ENCODE peak calls at places on chromosomes 2 and 18, in seven cellular contexts. One of them, this sample, is unnamed.
A peak's percentile ranks its signal among the peaks of the same experiment; 100 is the strongest.

GRCh38 chr2:72414108-72414507 is 266.4 kb upstream of the CYP26B1 start:
- DNase-seq in sigmoid colon: no peak
- DNase-seq in upper lobe of left lung: no peak
- DNase-seq in HepG2: no peak
- DNase-seq in A549: no peak
- DNase-seq in transverse colon: no peak
- DNase-seq in stomach: no peak
- DNase-seq in this sample: no peak

GRCh38 chr2:42928692-42929576 is 136.6 kb upstream of the HAAO start:
- DNase-seq in sigmoid colon: no peak
- DNase-seq in A549: peak; percentile 63
- DNase-seq in stomach: no peak
- DNase-seq in upper lobe of left lung: no peak
- DNase-seq in HepG2: peak; percentile 90
- DNase-seq in transverse colon: peak; percentile 79
- DNase-seq in this sample: no peak

GRCh38 chr2:176056411-176056810 is 27.4 kb downstream of the EVX2 start:
- DNase-seq in transverse colon: no peak
- DNase-seq in upper lobe of left lung: no peak
- DNase-seq in sigmoid colon: no peak
- DNase-seq in A549: no peak
- DNase-seq in HepG2: no peak
- DNase-seq in stomach: no peak
- DNase-seq in this sample: no peak

GRCh38 chr2:38830546-38831159 is 45.1 kb downstream of the DHX57 start:
- DNase-seq in stomach: no peak
- DNase-seq in HepG2: no peak
- DNase-seq in A549: no peak
- DNase-seq in sigmoid colon: no peak
- DNase-seq in upper lobe of left lung: peak; percentile 40
- DNase-seq in transverse colon: no peak
- DNase-seq in this sample: no peak

GRCh38 chr2:46388873-46389272 is 90.5 kb upstream of the TMEM247 start:
- DNase-seq in HepG2: no peak
- DNase-seq in upper lobe of left lung: no peak
- DNase-seq in stomach: no peak
- DNase-seq in sigmoid colon: no peak
- DNase-seq in transverse colon: no peak
- DNase-seq in A549: no peak
- DNase-seq in this sample: no peak

GRCh38 chr2:170969872-170970271 is 40.8 kb downstream of the GORASP2 start:
- DNase-seq in A549: no peak
- DNase-seq in sigmoid colon: no peak
- DNase-seq in transverse colon: no peak
- DNase-seq in HepG2: no peak
- DNase-seq in upper lobe of left lung: no peak
- DNase-seq in stomach: no peak
- DNase-seq in this sample: no peak

GRCh38 chr2:173962583-173963110 is 2.5 kb downstream of the SP3 start:
- DNase-seq in sigmoid colon: no peak
- DNase-seq in upper lobe of left lung: no peak
- DNase-seq in HepG2: no peak
- DNase-seq in transverse colon: no peak
- DNase-seq in A549: no peak
- DNase-seq in stomach: no peak
- DNase-seq in this sample: no peak

GRCh38 chr18:65380986-65381385 is 369.8 kb upstream of the CDH7 start:
- DNase-seq in stomach: no peak
- DNase-seq in sigmoid colon: no peak
- DNase-seq in transverse colon: no peak
- DNase-seq in upper lobe of left lung: no peak
- DNase-seq in A549: no peak
- DNase-seq in HepG2: no peak
- DNase-seq in this sample: no peak

GRCh38 chr2:180990794-180991193 is 10.4 kb downstream of the UBE2E3 start:
- DNase-seq in HepG2: no peak
- DNase-seq in A549: no peak
- DNase-seq in stomach: no peak
- DNase-seq in transverse colon: no peak
- DNase-seq in upper lobe of left lung: no peak
- DNase-seq in sigmoid colon: no peak
- DNase-seq in this sample: no peak

GRCh38 chr18:50013363-50014138 is 181.4 kb downstream of the MYO5B start:
- DNase-seq in HepG2: no peak
- DNase-seq in upper lobe of left lung: no peak
- DNase-seq in stomach: no peak
- DNase-seq in transverse colon: no peak
- DNase-seq in sigmoid colon: no peak
- DNase-seq in A549: no peak
- DNase-seq in this sample: no peak

GRCh38 chr2:222575618-222576017 is 80.3 kb downstream of the FARSB start:
- DNase-seq in transverse colon: no peak
- DNase-seq in upper lobe of left lung: no peak
- DNase-seq in sigmoid colon: no peak
- DNase-seq in HepG2: no peak
- DNase-seq in A549: no peak
- DNase-seq in stomach: no peak
- DNase-seq in this sample: no peak

GRCh38 chr2:214135966-214136365 is 274.9 kb upstream of the VWC2L start:
- DNase-seq in sigmoid colon: no peak
- DNase-seq in HepG2: no peak
- DNase-seq in transverse colon: no peak
- DNase-seq in upper lobe of left lung: no peak
- DNase-seq in stomach: no peak
- DNase-seq in A549: no peak
- DNase-seq in this sample: no peak

GRCh38 chr18:44725300-44726096 is 44.8 kb downstream of the SETBP1 start:
- DNase-seq in stomach: no peak
- DNase-seq in upper lobe of left lung: peak; percentile 51
- DNase-seq in transverse colon: peak; percentile 56
- DNase-seq in HepG2: no peak
- DNase-seq in sigmoid colon: peak; percentile 76
- DNase-seq in A549: no peak
- DNase-seq in this sample: no peak

GRCh38 chr18:49441338-49441938 is 19.0 kb downstream of the DYM start:
- DNase-seq in sigmoid colon: no peak
- DNase-seq in A549: no peak
- DNase-seq in HepG2: no peak
- DNase-seq in stomach: no peak
- DNase-seq in upper lobe of left lung: no peak
- DNase-seq in transverse colon: no peak
- DNase-seq in this sample: no peak

GRCh38 chr2:218145124-218145523 is 19.3 kb downstream of the CXCR2 start:
- DNase-seq in transverse colon: peak; percentile 13
- DNase-seq in HepG2: peak; percentile 69
- DNase-seq in stomach: peak; percentile 51
- DNase-seq in A549: no peak
- DNase-seq in upper lobe of left lung: peak; percentile 64
- DNase-seq in sigmoid colon: peak; percentile 69
- DNase-seq in this sample: no peak

GRCh38 chr18:79373736-79374135 is 22.0 kb upstream of the NFATC1 start:
- DNase-seq in sigmoid colon: no peak
- DNase-seq in stomach: no peak
- DNase-seq in transverse colon: no peak
- DNase-seq in upper lobe of left lung: no peak
- DNase-seq in HepG2: no peak
- DNase-seq in A549: no peak
- DNase-seq in this sample: no peak

GRCh38 chr2:170771049-170771937 is 1.1 kb downstream of the ERICH2 start:
- DNase-seq in HepG2: peak; percentile 30
- DNase-seq in sigmoid colon: no peak
- DNase-seq in stomach: no peak
- DNase-seq in transverse colon: peak; percentile 39
- DNase-seq in A549: peak; percentile 17
- DNase-seq in upper lobe of left lung: peak; percentile 34
- DNase-seq in this sample: no peak

GRCh38 chr2:22554453-22554852 is 830.5 kb upstream of the KLHL29 start:
- DNase-seq in HepG2: no peak
- DNase-seq in upper lobe of left lung: no peak
- DNase-seq in sigmoid colon: no peak
- DNase-seq in A549: no peak
- DNase-seq in stomach: no peak
- DNase-seq in transverse colon: no peak
- DNase-seq in this sample: no peak

GRCh38 chr2:22560021-22560420 is 825.0 kb upstream of the KLHL29 start:
- DNase-seq in stomach: no peak
- DNase-seq in sigmoid colon: no peak
- DNase-seq in HepG2: no peak
- DNase-seq in A549: no peak
- DNase-seq in transverse colon: no peak
- DNase-seq in upper lobe of left lung: no peak
- DNase-seq in this sample: no peak
- TF ChIP-seq EP300 in stomach: no peak
- TF ChIP-seq EP300 in sigmoid colon: no peak
- TF ChIP-seq EP300 in HepG2: no peak
- TF ChIP-seq EP300 in A549: no peak
- TF ChIP-seq EP300 in transverse colon: no peak
- TF ChIP-seq EP300 in upper lobe of left lung: no peak
- TF ChIP-seq EP300 in this sample: no peak

DNA sequence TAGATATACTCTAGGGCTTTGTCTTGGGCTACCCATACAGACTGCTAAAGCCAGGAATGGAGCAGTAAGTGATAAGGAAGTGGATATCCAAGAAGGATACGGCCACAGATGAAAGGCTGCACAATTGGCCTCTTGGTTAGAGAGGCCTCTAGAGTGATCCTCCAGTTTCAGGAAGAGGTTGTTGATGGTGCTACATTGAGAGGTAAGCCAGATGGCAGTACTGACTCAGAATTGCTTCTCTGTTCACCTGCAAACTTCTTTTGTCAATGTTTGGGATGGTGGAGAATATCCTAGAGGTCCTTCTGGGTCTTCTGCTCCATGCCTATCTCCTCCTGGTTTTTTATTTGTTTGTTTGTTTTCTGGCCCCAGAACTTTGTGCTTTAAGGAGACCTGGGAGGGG is 226.8 kb upstream of the LRRTM1 start:
- DNase-seq in HepG2: no peak
- DNase-seq in sigmoid colon: no peak
- DNase-seq in transverse colon: no peak
- DNase-seq in stomach: no peak
- DNase-seq in A549: no peak
- DNase-seq in upper lobe of left lung: no peak
- DNase-seq in this sample: no peak
- TF ChIP-seq CTCF in HepG2: no peak
- TF ChIP-seq CTCF in sigmoid colon: no peak
- TF ChIP-seq CTCF in transverse colon: no peak
- TF ChIP-seq CTCF in stomach: no peak
- TF ChIP-seq CTCF in A549: no peak
- TF ChIP-seq CTCF in upper lobe of left lung: no peak
- TF ChIP-seq CTCF in this sample: no peak

GRCh38 chr18:70256184-70256583 is 32.7 kb upstream of the SOCS6 start:
- DNase-seq in A549: no peak
- DNase-seq in HepG2: no peak
- DNase-seq in stomach: no peak
- DNase-seq in upper lobe of left lung: no peak
- DNase-seq in transverse colon: no peak
- DNase-seq in sigmoid colon: no peak
- DNase-seq in this sample: no peak
- H3K4me3 ChIP-seq in A549: no peak overlapping the region
- H3K4me3 ChIP-seq in HepG2: no peak overlapping the region
- H3K4me3 ChIP-seq in stomach: no peak overlapping the region
- H3K4me3 ChIP-seq in upper lobe of left lung: no peak overlapping the region
- H3K4me3 ChIP-seq in transverse colon: no peak overlapping the region
- H3K4me3 ChIP-seq in sigmoid colon: no peak overlapping the region
- H3K4me3 ChIP-seq in this sample: no peak overlapping the region

DNA sequence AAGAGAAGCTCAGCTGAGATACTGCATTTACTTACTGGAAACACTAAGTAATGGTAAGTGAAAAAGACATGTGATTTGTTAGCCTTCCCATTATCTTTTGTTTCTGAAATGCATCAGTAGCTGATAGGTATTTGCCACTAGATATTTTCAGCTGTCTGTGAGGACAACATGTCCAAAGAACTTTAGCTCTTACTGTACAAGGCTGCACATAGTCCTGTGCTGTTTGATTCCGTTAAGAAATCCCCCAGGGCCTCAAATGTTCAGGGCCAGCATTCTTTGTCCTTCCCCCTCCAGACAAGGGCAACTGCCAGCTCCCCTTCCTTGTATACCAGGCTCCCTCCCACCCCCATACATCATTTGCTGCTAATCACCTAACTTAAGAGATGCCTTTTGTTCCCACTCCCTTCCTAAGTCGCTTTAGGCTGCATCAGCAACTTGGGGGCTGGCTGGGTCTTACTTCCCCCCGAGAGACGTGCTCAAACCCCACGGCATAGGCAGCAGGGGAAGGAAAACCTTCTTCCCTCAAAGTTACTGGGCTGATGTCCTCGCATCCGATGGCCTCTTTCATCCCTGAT is 138.7 kb downstream of the CDH20 start:
- DNase-seq in HepG2: no peak
- DNase-seq in stomach: no peak
- DNase-seq in upper lobe of left lung: no peak
- DNase-seq in transverse colon: no peak
- DNase-seq in sigmoid colon: no peak
- DNase-seq in A549: no peak
- DNase-seq in this sample: no peak
- TF ChIP-seq EP300 in HepG2: no peak
- TF ChIP-seq EP300 in stomach: no peak
- TF ChIP-seq EP300 in upper lobe of left lung: no peak
- TF ChIP-seq EP300 in transverse colon: no peak
- TF ChIP-seq EP300 in sigmoid colon: no peak
- TF ChIP-seq EP300 in A549: no peak
- TF ChIP-seq EP300 in this sample: no peak

DNA sequence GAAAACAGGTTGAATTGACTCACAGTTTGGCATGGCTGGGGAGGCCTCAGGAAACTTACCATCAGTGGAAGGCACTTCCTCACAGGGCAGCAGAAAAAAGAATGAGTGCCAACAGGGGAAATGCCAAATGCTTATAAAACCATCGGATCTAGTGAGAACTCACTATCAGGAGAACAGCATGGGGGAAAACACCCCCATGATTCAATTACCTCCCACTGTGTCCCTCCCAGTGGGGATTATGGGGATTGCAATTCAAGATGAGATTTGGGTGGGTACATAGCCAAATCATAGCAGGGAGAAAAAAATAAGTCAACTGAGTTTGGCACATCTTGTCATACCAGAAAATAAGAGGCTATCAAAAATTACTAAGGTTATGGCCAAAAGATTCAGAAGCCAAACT is 96.3 kb downstream of the TRIP12 start:
- DNase-seq in stomach: no peak
- DNase-seq in sigmoid colon: no peak
- DNase-seq in A549: no peak
- DNase-seq in HepG2: no peak
- DNase-seq in transverse colon: no peak
- DNase-seq in upper lobe of left lung: no peak
- DNase-seq in this sample: no peak
- TF ChIP-seq CTCF in stomach: no peak
- TF ChIP-seq CTCF in sigmoid colon: no peak
- TF ChIP-seq CTCF in A549: no peak
- TF ChIP-seq CTCF in HepG2: no peak
- TF ChIP-seq CTCF in transverse colon: no peak
- TF ChIP-seq CTCF in upper lobe of left lung: no peak
- TF ChIP-seq CTCF in this sample: no peak

This sample was measured in tibial nerve.